ENCODE peak calls at places on chromosomes 2 and 18, in six cellular contexts. Q is endothelial cell of umbilical vein, Y is sigmoid colon, J is right lobe of liver, P is adrenal gland, H is Peyer's patch. K is an unnamed sample. For H3K4me1, the result is how much of the 10 kb centered on the place peaks cover.

GRCh38 chr18:61551586-61551985 is 218.4 kb downstream of the CDH20 start:
- DNase-seq in Q (peak), Y (no peak), J (no peak), P (peak), H (peak), K (peak)

GRCh38 chr2:148527488-148528340 is 116.8 kb upstream of the EPC2 start:
- DNase-seq in Q (no peak), Y (no peak), J (no peak), P (no peak), H (no peak), K (no peak)

GRCh38 chr18:29874519-29875098 is 1167.9 kb downstream of the DSC3 start:
- DNase-seq in Q (peak), Y (no peak), J (no peak), P (no peak), H (no peak), K (no peak)

GRCh38 chr18:8946046-8946838 is 156.3 kb upstream of the NDUFV2 start:
- DNase-seq in Q (no peak), Y (no peak), J (no peak), P (no peak), H (no peak), K (no peak)

GRCh38 chr18:2417861-2418610 is 153.3 kb downstream of the METTL4 start:
- DNase-seq in Q (no peak), Y (no peak), J (no peak), P (no peak), H (no peak), K (no peak)

GRCh38 chr18:48037481-48038271 is 107.2 kb upstream of the SMAD2 start:
- DNase-seq in Q (peak), Y (peak), J (no peak), P (peak), H (peak), K (no peak)

GRCh38 chr2:10389596-10389995 is 58.5 kb downstream of the ODC1 start:
- DNase-seq in Q (no peak), Y (no peak), J (no peak), P (no peak), H (peak), K (no peak)

GRCh38 chr2:14543284-14543683 is 89.2 kb upstream of the LRATD1 start:
- DNase-seq in Q (no peak), Y (no peak), J (no peak), P (no peak), H (no peak), K (no peak)

GRCh38 chr2:151029406-151030157 is 232.1 kb downstream of the RBM43 start:
- DNase-seq in Q (no peak), Y (no peak), J (no peak), P (no peak), H (no peak), K (no peak)

GRCh38 chr2:202815548-202816420 is 55.8 kb downstream of the ICA1L start:
- DNase-seq in Q (no peak), Y (no peak), J (no peak), P (no peak), H (no peak), K (peak)

GRCh38 chr2:239660390-239661228 is 259.8 kb upstream of the HDAC4 start:
- DNase-seq in Q (no peak), Y (peak), J (no peak), P (no peak), H (peak), K (no peak)

GRCh38 chr2:241534701-241535375 is 23.7 kb upstream of the BOK start:
- DNase-seq in Q (no peak), Y (no peak), J (peak), P (no peak), H (no peak), K (no peak)

GRCh38 chr2:121558329-121558728 is 27.6 kb downstream of the RNU4ATAC start:
- DNase-seq in Q (no peak), Y (no peak), J (no peak), P (no peak), H (no peak), K (no peak)

GRCh38 chr2:231069379-231070054 is 12.8 kb downstream of the PSMD1 start:
- DNase-seq in Q (peak), Y (no peak), J (no peak), P (peak), H (no peak), K (no peak)

GRCh38 chr2:237736783-237737182 is 61.8 kb upstream of the RBM44 start:
- DNase-seq in Q (no peak), Y (peak), J (no peak), P (no peak), H (no peak), K (no peak)
- H3K4me1 ChIP-seq in Q (under half), Y (under half), J (under half), P (under half), H (under half), K (under half)

DNA sequence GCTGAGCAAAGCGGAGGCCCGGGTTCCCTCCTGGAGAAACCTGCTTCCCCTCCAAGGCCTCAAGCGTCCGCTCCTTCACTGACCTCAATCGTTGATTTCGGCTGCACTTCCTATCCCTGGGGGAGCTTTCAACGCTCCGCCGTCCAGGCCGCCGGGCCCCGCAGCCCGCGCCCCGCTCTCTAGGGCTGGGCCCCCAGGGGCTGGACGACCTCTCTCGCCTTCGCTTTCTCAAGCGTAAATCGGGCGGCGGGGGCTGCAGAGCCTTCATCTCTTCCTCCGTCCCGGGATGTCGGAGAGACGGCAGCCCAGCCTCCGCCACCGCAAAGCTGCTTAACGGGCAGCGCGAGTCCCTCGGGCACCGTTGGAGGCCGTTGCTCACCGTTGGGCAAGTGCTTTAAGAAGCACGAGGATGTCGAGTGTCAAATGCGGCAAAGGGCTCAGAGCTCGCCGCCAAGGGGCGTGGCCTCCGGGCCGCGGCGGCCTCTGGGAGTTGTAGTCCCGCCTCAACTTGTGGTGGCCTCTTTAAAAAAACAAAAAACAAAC is 8.5 kb downstream of the HES6 start:
- DNase-seq in Q (peak), Y (peak), J (peak), P (peak), H (peak), K (peak)
- TF ChIP-seq POLR2A in Q (no peak), Y (no peak), J (no peak), P (no peak), H (no peak), K (peak)

GRCh38 chr2:127096280-127096679 is 10.7 kb downstream of the BIN1 start:
- DNase-seq in Q (no peak), Y (peak), J (no peak), P (no peak), H (no peak), K (no peak)

GRCh38 chr2:127096718-127097470 is 10.1 kb downstream of the BIN1 start:
- DNase-seq in Q (no peak), Y (peak), J (no peak), P (no peak), H (no peak), K (no peak)

GRCh38 chr2:127098711-127099110 is 8.2 kb downstream of the BIN1 start:
- DNase-seq in Q (no peak), Y (peak), J (peak), P (peak), H (no peak), K (no peak)

GRCh38 chr2:127097471-127097765 is 9.5 kb downstream of the BIN1 start:
- DNase-seq in Q (no peak), Y (peak), J (no peak), P (no peak), H (no peak), K (no peak)

GRCh38 chr2:127097841-127098651 is 8.9 kb downstream of the BIN1 start:
- DNase-seq in Q (no peak), Y (peak), J (no peak), P (no peak), H (no peak), K (no peak)
- H3K4me1 ChIP-seq in Q (under half), Y (under half), J (under half), P (half or more), H (under half), K (under half)

GRCh38 chr2:210170442-210171303 is 536 bp downstream of the KANSL1L start:
- DNase-seq in Q (peak), Y (peak), J (peak), P (peak), H (peak), K (peak)
- TF ChIP-seq POLR2A in Q (peak), Y (peak), J (peak), P (peak), H (peak), K (peak)

DNA sequence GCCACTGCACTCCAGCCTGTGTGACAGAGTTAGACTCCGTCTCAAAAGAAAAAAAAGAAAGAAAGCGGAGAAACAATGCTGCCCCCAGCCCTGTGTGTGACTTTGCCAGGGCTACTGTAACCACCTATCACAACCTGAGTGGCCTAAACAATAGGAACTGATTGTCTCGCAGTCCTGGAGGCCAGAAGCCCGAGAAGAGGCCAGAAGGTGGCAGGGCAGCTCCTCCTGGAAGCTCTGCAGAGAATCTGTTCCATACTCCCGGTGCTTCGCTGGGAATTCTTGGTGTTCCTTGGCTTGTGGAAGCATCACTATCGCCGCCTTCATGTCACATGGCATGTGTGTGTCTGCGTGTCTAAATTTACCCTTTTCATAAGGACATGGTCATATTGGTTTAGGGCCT is 14.4 kb upstream of the RAB17 start:
- DNase-seq in Q (peak), Y (no peak), J (no peak), P (no peak), H (no peak), K (no peak)
- H3K4me1 ChIP-seq in Q (under half), Y (under half), J (under half), P (under half), H (under half), K (under half)

DNA sequence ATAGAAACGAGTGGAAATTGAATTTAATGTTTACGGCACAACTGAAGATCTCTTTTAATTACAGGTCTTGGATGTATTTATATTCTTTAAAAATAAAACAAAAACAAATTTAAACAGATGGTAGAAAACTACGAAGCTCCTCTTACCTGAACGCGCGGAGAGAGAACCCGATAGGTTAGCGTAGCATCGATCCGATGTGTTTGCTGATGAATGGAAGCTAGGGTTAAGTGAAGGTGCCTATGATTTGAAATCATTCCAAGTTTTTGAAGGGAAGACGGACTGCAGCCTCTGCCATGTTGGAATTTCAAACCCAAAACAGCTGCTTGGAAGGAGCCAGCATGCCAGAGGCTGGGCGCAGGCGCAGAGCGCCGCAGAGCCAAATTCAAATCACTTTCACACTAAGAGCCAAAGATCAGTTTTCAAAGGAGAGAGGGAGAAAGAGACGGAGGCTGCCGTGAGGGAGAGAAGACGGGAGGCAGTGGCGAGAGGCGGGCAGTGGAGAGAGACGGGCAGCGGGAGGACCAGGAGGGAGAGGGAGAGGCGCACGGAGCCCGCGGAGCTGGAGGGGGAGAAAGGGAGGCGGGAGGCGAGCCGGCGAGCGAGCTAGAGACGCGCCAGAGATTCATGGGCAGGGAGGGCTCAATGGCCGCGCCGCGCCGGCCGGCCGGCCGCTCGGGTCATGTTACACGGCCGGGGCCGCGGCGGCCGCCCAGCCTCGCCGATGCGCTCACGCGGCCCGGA is at the start of gene FIGN:
- DNase-seq in Q (peak), Y (peak), J (peak), P (peak), H (peak), K (peak)
- TF ChIP-seq POLR2A in Q (peak), Y (peak), J (peak), P (peak), H (no peak), K (peak)

GRCh38 chr2:3201296-3201695 is 176.3 kb downstream of the EIPR1 start:
- DNase-seq in Q (no peak), Y (no peak), J (no peak), P (no peak), H (no peak), K (no peak)

GRCh38 chr2:3204451-3204850 is 173.2 kb downstream of the EIPR1 start:
- DNase-seq in Q (no peak), Y (no peak), J (no peak), P (no peak), H (no peak), K (no peak)

GRCh38 chr2:3203497-3204019 is 174.1 kb downstream of the EIPR1 start:
- DNase-seq in Q (no peak), Y (no peak), J (no peak), P (no peak), H (no peak), K (no peak)

GRCh38 chr2:3204031-3204430 is 173.6 kb downstream of the EIPR1 start:
- DNase-seq in Q (no peak), Y (no peak), J (no peak), P (no peak), H (no peak), K (no peak)

GRCh38 chr2:3202926-3203325 is 174.7 kb downstream of the EIPR1 start:
- DNase-seq in Q (no peak), Y (no peak), J (no peak), P (no peak), H (no peak), K (no peak)
- H3K4me1 ChIP-seq in Q (under half), Y (under half), J (under half), P (under half), H (under half), K (under half)

GRCh38 chr2:26178746-26179436 is 6.0 kb downstream of the GAREM2 start:
- DNase-seq in Q (peak), Y (no peak), J (peak), P (peak), H (peak), K (no peak)
- TF ChIP-seq POLR2A in Q (no peak), Y (no peak), J (no peak), P (no peak), H (no peak), K (no peak)

DNA sequence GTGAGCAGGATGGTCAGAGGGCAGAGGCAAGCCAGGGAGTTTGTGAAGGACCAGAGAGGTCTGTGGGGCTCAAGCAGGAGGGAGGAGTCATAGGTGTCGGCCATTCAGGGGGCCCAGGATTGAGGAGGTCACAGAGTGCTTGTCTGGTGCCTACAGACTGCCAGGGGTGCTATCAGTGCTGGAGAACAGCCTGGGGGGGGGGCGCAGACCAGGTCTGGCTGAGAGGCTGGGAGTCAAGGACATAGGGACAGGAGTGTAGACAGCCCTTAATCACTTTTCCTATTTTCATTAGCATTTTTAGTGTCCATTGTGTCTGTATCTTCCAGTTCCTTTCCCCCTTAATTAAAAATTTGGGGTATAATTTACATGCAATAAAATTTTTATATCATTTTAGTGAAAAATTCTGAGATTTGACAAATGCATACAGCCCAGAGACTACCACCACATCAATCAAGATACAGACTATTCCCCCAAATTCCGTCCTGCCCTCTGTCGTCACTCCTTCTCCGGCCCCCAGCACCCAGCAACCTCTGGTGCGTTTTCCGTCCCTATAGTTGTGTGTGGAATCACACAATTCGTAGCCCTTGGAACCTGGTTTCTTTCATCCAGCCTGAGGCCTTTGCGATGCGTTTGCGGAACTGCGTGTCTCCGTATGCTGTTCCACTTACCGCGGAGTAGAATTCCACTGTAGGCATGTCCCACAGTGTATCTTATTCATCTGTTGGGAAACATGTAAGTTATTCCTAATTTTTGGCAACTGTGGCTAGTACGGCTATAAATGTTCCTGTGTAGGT is 6.2 kb downstream of the ZAP70 start:
- DNase-seq in Q (no peak), Y (no peak), J (no peak), P (no peak), H (no peak), K (no peak)
- H3K4me1 ChIP-seq in Q (under half), Y (under half), J (under half), P (under half), H (under half), K (under half)

GRCh38 chr2:38294597-38294996 is 82.5 kb downstream of the ATL2 start:
- DNase-seq in Q (no peak), Y (no peak), J (no peak), P (no peak), H (no peak), K (no peak)
- TF ChIP-seq POLR2A in Q (no peak), Y (no peak), J (no peak), P (no peak), H (no peak), K (no peak)

K was measured in uterus.